ENCODE peak calls at places on chromosomes 5 and 9, in ten cellular contexts. G is right lobe of liver, Y is brain microvascular endothelial cell, V is dorsolateral prefrontal cortex, F is GM23338, I is AG09309, U is hepatocyte, T is endodermal cell, O is AG04449, Z is esophagus squamous epithelium. M is an unnamed sample.

GRCh38 chr9:101691657-101692056 is 46.8 kb downstream of the GRIN3A start:
- DNase-seq in G (no peak), Y (no peak), V (no peak), F (no peak), I (no peak), U (no peak), T (no peak), O (no peak), Z (no peak), M (no peak)

GRCh38 chr9:82299870-82300269 is 311.3 kb downstream of the SPATA31D1 start:
- DNase-seq in G (no peak), Y (no peak), V (no peak), F (no peak), I (no peak), U (no peak), T (no peak), O (no peak), Z (no peak), M (no peak)

GRCh38 chr5:10457682-10458574 is 16.2 kb downstream of the ROPN1L start:
- DNase-seq in G (peak; percentile 38), Y (no peak), V (no peak), F (peak; percentile 23), I (no peak), U (no peak), T (peak; percentile 66), O (no peak), Z (no peak), M (no peak)

GRCh38 chr9:98324801-98325200 is 69.4 kb upstream of the TBC1D2 start:
- DNase-seq in G (no peak), Y (no peak), V (no peak), F (no peak), I (no peak), U (no peak), T (peak; percentile 12), O (no peak), Z (no peak), M (no peak)

GRCh38 chr9:36716496-36716895 is 143.8 kb downstream of the MELK start:
- DNase-seq in G (no peak), Y (peak; percentile 18), V (no peak), F (no peak), I (no peak), U (no peak), T (no peak), O (no peak), Z (no peak), M (no peak)

GRCh38 chr9:97849980-97850379 is 3.0 kb upstream of the FOXE1 start:
- DNase-seq in G (no peak), Y (no peak), V (no peak), F (no peak), I (no peak), U (no peak), T (no peak), O (no peak), Z (no peak), M (no peak)

GRCh38 chr9:114737118-114737517 is 55.1 kb upstream of the TEX48 start:
- DNase-seq in G (no peak), Y (no peak), V (no peak), F (peak; percentile 6), I (no peak), U (no peak), T (no peak), O (no peak), Z (no peak), M (no peak)

GRCh38 chr5:144017119-144017518 is 153.3 kb downstream of the YIPF5 start:
- DNase-seq in G (no peak), Y (no peak), V (no peak), F (no peak), I (no peak), U (no peak), T (no peak), O (no peak), Z (no peak), M (no peak)

GRCh38 chr5:142915840-142916424 is 145.8 kb downstream of the ARHGAP26 start:
- DNase-seq in G (peak; percentile 57), Y (no peak), V (no peak), F (peak; percentile 89), I (no peak), U (peak; percentile 64), T (peak; percentile 89), O (no peak), Z (no peak), M (peak; percentile 19)

GRCh38 chr9:135561391-135562234 is at the start of gene PAEP:
- DNase-seq in G (no peak), Y (no peak), V (no peak), F (no peak), I (no peak), U (no peak), T (peak; percentile 33), O (no peak), Z (no peak), M (peak; percentile 3)

GRCh38 chr5:139676951-139677367 is 28.8 kb downstream of the CXXC5 start:
- DNase-seq in G (no peak), Y (no peak), V (peak; percentile 93), F (no peak), I (no peak), U (no peak), T (no peak), O (no peak), Z (no peak), M (no peak)

GRCh38 chr9:15485836-15486678 is 24.7 kb downstream of the PSIP1 start:
- DNase-seq in G (no peak), Y (peak; percentile 33), V (no peak), F (peak; percentile 62), I (no peak), U (peak; percentile 29), T (no peak), O (no peak), Z (no peak), M (no peak)
- TF ChIP-seq CTCF in G (peak; percentile 46), Y (peak; percentile 51), V (peak; percentile 34), F (peak; percentile 66), I (peak; percentile 52), U (peak; percentile 53), T (peak; percentile 74), O (no peak), Z (peak; percentile 10), M (peak; percentile 37)

DNA sequence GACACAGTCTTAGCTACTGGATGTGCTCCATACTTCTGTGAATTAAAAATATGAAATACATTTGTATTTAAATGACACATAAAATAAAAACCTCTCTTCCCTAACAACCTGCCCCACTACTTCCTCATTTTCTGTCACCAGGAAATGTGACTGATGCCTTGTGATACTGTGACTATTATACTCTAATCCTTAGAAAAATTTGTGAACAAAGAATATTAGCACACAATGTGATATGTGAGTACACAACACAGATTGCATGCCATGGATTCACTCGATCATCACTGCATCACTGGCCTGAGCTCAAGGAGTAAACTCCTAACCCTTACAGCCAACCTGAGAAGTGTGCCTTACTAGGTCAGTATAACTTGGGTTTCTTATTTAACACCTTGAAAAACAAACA is 281.0 kb downstream of the EFNA5 start:
- DNase-seq in G (no peak), Y (no peak), V (no peak), F (no peak), I (no peak), U (no peak), T (no peak), O (no peak), Z (no peak), M (no peak)
- H3K4me3 ChIP-seq in G (no peak overlapping the region), Y (no peak overlapping the region), V (no peak overlapping the region), F (no peak overlapping the region), I (no peak overlapping the region), U (no peak overlapping the region), T (no peak overlapping the region), O (no peak overlapping the region), Z (no peak overlapping the region), M (no peak overlapping the region)

GRCh38 chr5:160385496-160385895 is 14.4 kb downstream of the FAM200C start:
- DNase-seq in G (no peak), Y (no peak), V (no peak), F (no peak), I (no peak), U (no peak), T (no peak), O (no peak), Z (no peak), M (no peak)

GRCh38 chr5:160387445-160387844 is 12.4 kb downstream of the FAM200C start:
- DNase-seq in G (no peak), Y (no peak), V (no peak), F (no peak), I (no peak), U (no peak), T (no peak), O (no peak), Z (no peak), M (no peak)

GRCh38 chr5:160395111-160395510 is 4.7 kb downstream of the FAM200C start:
- DNase-seq in G (no peak), Y (no peak), V (no peak), F (no peak), I (no peak), U (no peak), T (no peak), O (no peak), Z (no peak), M (no peak)

DNA sequence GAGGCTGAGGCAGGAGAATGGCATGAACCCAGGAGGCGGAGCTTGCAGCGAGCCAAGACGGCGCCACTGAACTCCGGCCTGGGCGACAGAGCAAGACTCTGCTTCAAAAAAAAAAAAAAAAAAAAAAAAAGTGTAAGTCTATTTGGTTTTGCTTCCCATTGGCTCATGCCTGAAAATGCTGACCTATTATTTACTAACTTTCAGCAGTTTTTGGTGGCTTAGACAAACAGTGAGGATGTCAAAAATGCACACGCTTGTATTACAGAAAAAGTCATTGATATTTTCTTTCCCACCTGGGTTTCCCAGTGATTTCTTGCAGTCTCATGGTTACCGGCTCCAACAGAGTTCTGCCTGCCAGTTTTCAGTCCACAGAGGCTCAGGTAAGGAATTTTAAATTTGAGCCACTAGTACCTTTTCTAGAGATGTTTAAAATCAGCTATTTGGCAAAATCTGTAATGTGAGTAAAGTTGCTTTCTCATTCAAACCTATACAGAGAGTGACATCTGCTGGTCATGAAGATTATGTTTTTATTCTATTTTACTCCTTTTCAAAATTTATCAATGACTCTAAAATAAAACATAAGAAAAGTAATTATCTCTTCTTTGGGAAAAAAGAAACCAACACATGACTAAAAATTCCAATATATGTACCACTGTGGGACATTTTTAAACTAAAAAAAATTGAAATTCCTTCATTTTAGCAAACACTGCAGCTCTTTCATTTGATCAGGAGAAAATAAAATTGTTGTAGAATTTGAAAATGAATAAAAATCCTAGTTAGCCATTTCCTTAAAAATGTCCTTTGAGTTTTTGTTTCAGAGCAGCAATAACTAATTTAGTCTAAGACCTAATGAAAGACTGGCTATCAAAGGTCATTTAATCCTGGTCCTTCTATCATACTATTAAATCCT is 8.8 kb downstream of the FAM200C start:
- DNase-seq in G (no peak), Y (no peak), V (no peak), F (peak; percentile 56), I (no peak), U (peak; percentile 26), T (no peak), O (no peak), Z (no peak), M (no peak)
- TF ChIP-seq CTCF in G (peak; percentile 55), Y (peak; percentile 36), V (peak; percentile 51), F (peak; percentile 75), I (peak; percentile 43), U (peak; percentile 70), T (peak; percentile 79), O (peak; percentile 25), Z (peak; percentile 30), M (peak; percentile 43)

DNA sequence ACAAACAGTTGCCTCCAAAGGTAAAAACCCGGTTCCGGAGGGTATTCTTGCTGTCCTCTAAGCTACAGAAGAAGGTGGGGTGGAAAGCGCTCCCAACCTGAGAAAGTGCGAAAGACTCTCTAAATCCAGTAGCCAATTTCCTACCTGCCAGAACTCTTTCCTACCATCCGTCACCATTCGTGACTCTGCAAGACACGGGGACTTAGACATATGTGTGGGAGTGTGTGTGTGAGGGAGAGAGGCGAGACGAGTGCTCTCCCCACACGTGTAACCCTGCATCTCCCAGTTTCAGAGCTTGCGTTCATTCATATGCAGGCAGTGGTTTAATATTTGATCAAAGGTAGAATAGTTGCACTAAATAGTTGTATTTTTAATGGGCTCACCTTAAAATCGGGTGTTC is 473 bp upstream of the GABRA1 start:
- DNase-seq in G (no peak), Y (no peak), V (no peak), F (peak; percentile 46), I (no peak), U (no peak), T (peak; percentile 59), O (no peak), Z (no peak), M (no peak)
- H3K4me3 ChIP-seq in G (no peak overlapping the region), Y (no peak overlapping the region), V (peak overlapping the region; percentile 65), F (peak overlapping the region; percentile 71), I (no peak overlapping the region), U (no peak overlapping the region), T (peak overlapping the region; percentile 89), O (no peak overlapping the region), Z (no peak overlapping the region), M (no peak overlapping the region)